ENCODE peak calls at places on chromosomes 2 and 18, in seven cellular contexts. C, F, W, L, E, G and S are unnamed samples.

GRCh38 chr2:210199186-210199765 is 26.0 kb downstream of the ACADL start:
- DNase-seq in C (no peak), F (no peak), W (no peak), L (no peak), E (no peak), G (peak; percentile 58), S (no peak)

GRCh38 chr2:197710424-197711042 is 5.4 kb downstream of the MARS2 start:
- DNase-seq in C (no peak), F (no peak), W (no peak), L (no peak), E (no peak), G (no peak), S (no peak)

GRCh38 chr2:30404354-30405265 is 42.4 kb upstream of the LCLAT1 start:
- DNase-seq in C (no peak), F (peak; percentile 17), W (no peak), L (no peak), E (no peak), G (no peak), S (no peak)

GRCh38 chr2:173657996-173658717 is 303.5 kb downstream of the CDCA7 start:
- DNase-seq in C (no peak), F (peak; percentile 18), W (no peak), L (peak; percentile 90), E (peak; percentile 87), G (peak; percentile 94), S (no peak)

GRCh38 chr2:100733344-100734187 is 86.4 kb upstream of the NPAS2 start:
- DNase-seq in C (peak; percentile 37), F (peak; percentile 74), W (no peak), L (peak; percentile 68), E (no peak), G (peak; percentile 49), S (peak; percentile 88)

GRCh38 chr18:66280470-66280869 is 323.4 kb downstream of the CDH19 start:
- DNase-seq in C (no peak), F (no peak), W (no peak), L (no peak), E (no peak), G (no peak), S (no peak)

GRCh38 chr2:55146266-55146665 is 85.8 kb downstream of the CLHC1 start:
- DNase-seq in C (no peak), F (no peak), W (no peak), L (peak; percentile 26), E (no peak), G (no peak), S (no peak)

GRCh38 chr2:64876137-64876647 is 113.0 kb upstream of the SLC1A4 start:
- DNase-seq in C (no peak), F (no peak), W (no peak), L (peak; percentile 91), E (peak; percentile 78), G (peak; percentile 86), S (no peak)

DNA sequence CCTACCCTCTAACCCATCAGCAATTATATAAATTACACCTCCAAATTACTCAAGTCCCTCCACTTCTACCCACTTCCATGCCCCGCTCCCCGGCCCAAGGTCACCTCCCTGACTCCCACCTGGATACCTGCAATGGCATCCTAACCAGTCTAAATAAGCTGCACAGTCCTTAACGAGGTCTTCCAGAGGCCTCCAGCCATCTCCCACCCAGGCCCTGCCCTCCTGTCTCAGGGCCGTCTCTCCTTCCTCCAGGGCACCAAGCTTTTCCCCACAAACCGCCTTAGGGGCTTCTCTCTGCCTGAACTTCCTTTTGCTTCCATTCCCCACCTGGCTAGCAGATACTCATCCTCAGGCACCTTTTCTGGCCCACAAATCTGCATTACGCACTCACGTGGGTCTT is 4.8 kb downstream of the L3MBTL4 start:
- DNase-seq in C (no peak), F (no peak), W (no peak), L (no peak), E (no peak), G (no peak), S (no peak)
- H3K4me1 ChIP-seq in C (peaks cover 8% of the 10 kb centered on the region), F (no peaks in the 10 kb centered on the region), W (peaks cover 14% of the 10 kb centered on the region), L (no peaks in the 10 kb centered on the region), E (no peaks in the 10 kb centered on the region), G (peaks cover 10% of the 10 kb centered on the region), S (peaks cover 47% of the 10 kb centered on the region)

GRCh38 chr18:28065031-28065792 is 111.7 kb downstream of the CDH2 start:
- DNase-seq in C (no peak), F (no peak), W (no peak), L (peak; percentile 47), E (no peak), G (peak; percentile 54), S (no peak)

GRCh38 chr18:28065793-28066186 is 111.1 kb downstream of the CDH2 start:
- DNase-seq in C (no peak), F (no peak), W (no peak), L (no peak), E (no peak), G (no peak), S (no peak)

GRCh38 chr18:28071199-28071598 is 105.7 kb downstream of the CDH2 start:
- DNase-seq in C (no peak), F (no peak), W (no peak), L (no peak), E (no peak), G (no peak), S (no peak)

GRCh38 chr18:28068208-28068607 is 108.7 kb downstream of the CDH2 start:
- DNase-seq in C (no peak), F (no peak), W (no peak), L (no peak), E (no peak), G (no peak), S (no peak)

DNA sequence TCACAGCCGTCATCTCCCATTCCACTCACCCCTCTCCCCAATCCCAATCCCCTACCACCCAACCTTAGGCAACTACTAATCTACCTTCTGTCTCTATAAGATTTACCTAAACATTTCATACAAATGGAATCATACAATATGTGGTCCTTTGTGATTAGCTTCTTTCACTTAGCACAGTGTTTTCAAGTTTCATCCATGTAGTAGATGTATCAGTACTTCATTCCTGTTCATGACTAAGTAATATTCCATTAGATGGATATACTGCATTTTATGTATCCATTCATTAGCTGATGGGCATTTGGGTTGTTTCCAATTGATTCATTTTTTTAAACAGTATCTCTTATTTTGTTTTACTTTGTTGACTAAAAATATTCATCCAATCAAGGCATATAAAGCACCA is 109.6 kb downstream of the CDH2 start:
- DNase-seq in C (no peak), F (no peak), W (no peak), L (no peak), E (no peak), G (no peak), S (no peak)
- H3K4me1 ChIP-seq in C (no peaks in the 10 kb centered on the region), F (no peaks in the 10 kb centered on the region), W (no peaks in the 10 kb centered on the region), L (no peaks in the 10 kb centered on the region), E (peaks cover 42% of the 10 kb centered on the region), G (peaks cover 5% of the 10 kb centered on the region), S (no peaks in the 10 kb centered on the region)

GRCh38 chr18:76572517-76573247 is 77.6 kb upstream of the ZNF516 start:
- DNase-seq in C (no peak), F (no peak), W (no peak), L (no peak), E (no peak), G (no peak), S (no peak)
- H3K4me1 ChIP-seq in C (no peaks in the 10 kb centered on the region), F (no peaks in the 10 kb centered on the region), W (no peaks in the 10 kb centered on the region), L (peaks cover 17% of the 10 kb centered on the region), E (peaks cover 17% of the 10 kb centered on the region), G (peaks cover 11% of the 10 kb centered on the region), S (no peaks in the 10 kb centered on the region)

DNA sequence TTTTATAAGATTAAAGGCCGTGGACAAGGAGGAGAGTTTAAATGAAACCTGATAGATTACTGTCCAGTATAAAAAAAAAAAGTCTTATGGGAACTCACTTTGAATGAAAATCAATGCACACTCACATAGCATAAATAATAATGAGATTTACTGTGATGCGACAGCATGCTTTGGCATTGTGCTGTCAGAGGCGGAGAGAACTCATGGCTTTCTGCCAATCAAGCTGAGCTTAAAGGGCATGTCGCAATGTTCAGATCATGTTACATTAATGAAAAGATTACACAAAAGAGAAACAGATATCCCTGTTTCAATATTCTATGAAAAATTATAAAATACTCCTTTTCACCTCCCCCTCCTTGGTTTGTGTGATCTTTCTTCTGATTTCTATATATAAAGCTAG is 310.8 kb downstream of the ERBB4 start:
- DNase-seq in C (peak; percentile 32), F (no peak), W (peak; percentile 58), L (peak; percentile 70), E (peak; percentile 70), G (peak; percentile 82), S (no peak)
- H3K4me1 ChIP-seq in C (no peaks in the 10 kb centered on the region), F (peaks cover 5% of the 10 kb centered on the region), W (no peaks in the 10 kb centered on the region), L (peaks cover 3% of the 10 kb centered on the region), E (peaks cover 17% of the 10 kb centered on the region), G (no peaks in the 10 kb centered on the region), S (peaks cover 7% of the 10 kb centered on the region)

DNA sequence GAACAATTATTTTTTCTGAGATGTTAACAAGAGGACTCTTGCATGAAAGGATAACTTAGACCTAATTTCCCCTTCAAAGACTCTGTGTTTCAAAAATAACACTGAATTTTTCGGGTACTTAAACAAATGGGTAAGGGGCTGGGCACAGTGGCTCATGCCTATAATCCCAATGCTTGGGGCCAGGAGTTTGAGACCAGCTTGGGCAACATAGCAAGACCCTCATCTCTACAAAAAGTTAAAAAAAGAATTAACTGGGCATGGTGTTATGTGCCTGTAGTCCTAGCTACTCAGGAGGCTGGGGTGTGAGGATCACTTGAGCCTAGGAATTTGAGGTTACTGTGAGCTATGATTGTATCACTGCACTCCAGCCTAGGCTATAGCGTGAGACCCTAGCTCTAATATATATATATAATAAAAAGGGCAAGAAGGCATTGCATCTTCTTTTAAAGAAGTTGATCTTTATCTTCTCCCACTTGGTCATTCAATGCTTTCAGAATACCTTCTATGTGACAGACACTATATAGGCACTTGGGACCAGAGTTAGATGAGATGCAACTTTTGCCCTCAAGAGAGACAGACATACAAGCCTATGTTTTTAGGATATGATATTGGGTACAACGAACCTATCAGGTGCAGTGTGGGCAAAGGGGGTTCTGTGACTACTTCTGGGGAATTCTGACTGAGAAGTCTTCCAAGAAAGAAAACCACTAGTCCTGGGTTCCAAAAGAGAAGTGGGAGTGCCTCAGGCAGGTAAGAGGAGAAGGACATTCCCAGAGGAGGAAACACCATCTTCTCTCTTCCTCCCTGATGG is 120.0 kb downstream of the MYCN start:
- DNase-seq in C (no peak), F (no peak), W (no peak), L (no peak), E (no peak), G (no peak), S (no peak)
- H3K4me1 ChIP-seq in C (no peaks in the 10 kb centered on the region), F (no peaks in the 10 kb centered on the region), W (no peaks in the 10 kb centered on the region), L (no peaks in the 10 kb centered on the region), E (no peaks in the 10 kb centered on the region), G (no peaks in the 10 kb centered on the region), S (no peaks in the 10 kb centered on the region)